ENCODE peak calls at places on chromosomes 11 and 22, in seven cellular contexts. H is psoas muscle, Q is MM.1S, J is ovary, W is lower leg skin, P is endothelial cell, M is transverse colon. R is an unnamed sample.

GRCh38 chr22:23750744-23751440 is at the start of gene ZNF70:
- DNase-seq in H (peak), Q (peak), J (peak), W (peak), P (peak), M (peak), R (peak)

GRCh38 chr22:49849161-49850020 is 4.3 kb upstream of the ZBED4 start:
- DNase-seq in H (no peak), Q (no peak), J (no peak), W (no peak), P (no peak), M (no peak), R (no peak)

GRCh38 chr11:115665345-115665901 is 161.2 kb upstream of the CADM1 start:
- DNase-seq in H (no peak), Q (no peak), J (no peak), W (no peak), P (no peak), M (no peak), R (no peak)

GRCh38 chr11:19751055-19751454 is 38.4 kb downstream of the NAV2 start:
- DNase-seq in H (no peak), Q (no peak), J (no peak), W (no peak), P (no peak), M (no peak), R (no peak)

GRCh38 chr11:124867700-124868099 is 2.5 kb downstream of the ROBO3 start:
- DNase-seq in H (no peak), Q (peak), J (peak), W (peak), P (no peak), M (no peak), R (no peak)

GRCh38 chr11:62129610-62130497 is 6.0 kb downstream of the INCENP start:
- DNase-seq in H (no peak), Q (no peak), J (no peak), W (peak), P (no peak), M (no peak), R (no peak)

GRCh38 chr11:3614742-3615171 is 27.0 kb downstream of the ART5 start:
- DNase-seq in H (peak), Q (peak), J (no peak), W (peak), P (no peak), M (peak), R (no peak)

GRCh38 chr11:62202910-62203309 is 5.6 kb upstream of the SCGB2A1 start:
- DNase-seq in H (no peak), Q (no peak), J (no peak), W (no peak), P (no peak), M (no peak), R (no peak)

GRCh38 chr11:80417681-80418080 is 976.9 kb upstream of the TENM4 start:
- DNase-seq in H (no peak), Q (no peak), J (no peak), W (no peak), P (no peak), M (no peak), R (no peak)

GRCh38 chr11:14148653-14149273 is 186.2 kb downstream of the SPON1 start:
- DNase-seq in H (no peak), Q (peak), J (no peak), W (no peak), P (no peak), M (no peak), R (no peak)
- TF ChIP-seq CTCF in H (peak), Q (peak), J (peak), W (no peak), P (peak), M (peak), R (no peak)

DNA sequence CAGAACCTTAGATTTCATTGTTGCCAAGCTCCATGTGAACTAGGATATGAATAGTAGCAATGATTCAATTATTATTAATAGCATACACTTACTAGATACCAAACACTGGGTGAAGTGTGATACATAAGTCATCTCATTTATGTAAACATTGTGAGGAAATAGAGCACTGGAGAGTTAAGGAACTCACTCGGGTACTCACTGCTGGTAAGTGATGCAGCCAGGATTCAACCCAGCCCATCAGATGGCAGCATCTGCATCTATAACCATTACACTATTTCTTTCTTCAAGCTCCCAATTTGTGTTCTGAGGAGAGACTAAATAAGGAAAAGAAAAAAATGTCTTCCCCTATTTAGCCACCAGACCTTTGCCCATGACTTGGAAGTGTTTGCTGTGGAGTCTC is 10.2 kb upstream of the ALG8 start:
- DNase-seq in H (no peak), Q (no peak), J (peak), W (no peak), P (no peak), M (no peak), R (no peak)
- TF ChIP-seq CTCF in H (peak), Q (no peak), J (peak), W (no peak), P (no peak), M (no peak), R (no peak)

DNA sequence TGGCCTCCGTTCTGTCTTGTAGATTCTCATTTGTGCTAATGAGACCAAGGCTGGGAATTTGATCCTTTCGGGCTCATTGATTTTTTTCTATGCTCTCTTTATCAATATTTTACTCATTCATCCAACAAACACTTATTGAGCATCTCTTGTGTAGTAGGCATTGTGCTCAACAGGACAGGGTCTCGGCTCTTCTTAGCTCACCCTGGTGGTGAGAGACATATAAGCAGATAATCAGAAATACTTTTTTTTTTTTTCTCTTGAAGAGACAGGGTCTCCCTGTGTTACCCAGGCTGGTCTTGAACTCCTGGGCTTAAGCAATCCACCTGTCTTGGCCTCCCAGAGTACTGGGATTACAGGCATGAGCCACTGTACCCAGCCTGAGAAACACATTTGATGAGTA is 48.0 kb upstream of the SLC5A1 start:
- DNase-seq in H (no peak), Q (no peak), J (no peak), W (no peak), P (no peak), M (no peak), R (no peak)
- TF ChIP-seq CTCF in H (no peak), Q (no peak), J (no peak), W (no peak), P (peak), M (no peak), R (no peak)

GRCh38 chr22:19523240-19524169 is 705 bp downstream of the CLDN5 start:
- DNase-seq in H (no peak), Q (no peak), J (no peak), W (no peak), P (peak), M (no peak), R (no peak)
- TF ChIP-seq CTCF in H (no peak), Q (no peak), J (no peak), W (no peak), P (no peak), M (no peak), R (no peak)

DNA sequence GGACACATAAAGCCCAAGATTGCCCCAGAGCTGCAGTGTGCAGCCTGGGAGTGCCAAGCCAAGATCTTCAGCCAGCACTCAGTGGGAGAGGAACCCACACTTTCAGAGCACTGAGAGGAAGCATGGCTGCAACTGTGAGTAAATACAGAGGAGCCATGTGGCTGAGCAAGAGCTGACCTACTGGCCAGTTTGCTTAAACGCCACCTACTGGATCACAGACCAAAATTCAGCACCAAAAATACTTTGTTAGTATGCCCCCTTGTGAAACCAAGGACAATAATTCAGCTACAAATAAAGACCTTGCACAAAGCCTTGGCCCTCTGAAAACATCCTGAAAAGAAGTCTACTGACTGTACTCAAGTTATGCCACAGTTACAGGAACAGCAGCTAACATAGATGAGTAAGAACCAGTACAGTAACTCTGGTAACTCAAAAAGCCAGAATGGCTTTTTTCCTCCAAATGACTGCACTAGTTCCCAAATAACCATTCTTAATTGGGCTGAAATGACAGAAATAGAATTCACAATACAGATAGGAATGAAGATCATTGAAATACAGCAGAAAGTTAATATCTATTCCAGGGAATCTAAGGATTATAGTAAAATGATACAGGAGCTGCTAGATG is 10.1 kb upstream of the OR4A15 start:
- DNase-seq in H (no peak), Q (peak), J (no peak), W (no peak), P (no peak), M (no peak), R (no peak)
- TF ChIP-seq CTCF in H (no peak), Q (peak), J (no peak), W (no peak), P (no peak), M (no peak), R (no peak)

GRCh38 chr11:25970726-25971508 is 361.0 kb upstream of the ANO3 start:
- DNase-seq in H (no peak), Q (no peak), J (no peak), W (no peak), P (no peak), M (no peak), R (no peak)
- TF ChIP-seq CTCF in H (no peak), Q (peak), J (no peak), W (no peak), P (peak), M (no peak), R (no peak)

DNA sequence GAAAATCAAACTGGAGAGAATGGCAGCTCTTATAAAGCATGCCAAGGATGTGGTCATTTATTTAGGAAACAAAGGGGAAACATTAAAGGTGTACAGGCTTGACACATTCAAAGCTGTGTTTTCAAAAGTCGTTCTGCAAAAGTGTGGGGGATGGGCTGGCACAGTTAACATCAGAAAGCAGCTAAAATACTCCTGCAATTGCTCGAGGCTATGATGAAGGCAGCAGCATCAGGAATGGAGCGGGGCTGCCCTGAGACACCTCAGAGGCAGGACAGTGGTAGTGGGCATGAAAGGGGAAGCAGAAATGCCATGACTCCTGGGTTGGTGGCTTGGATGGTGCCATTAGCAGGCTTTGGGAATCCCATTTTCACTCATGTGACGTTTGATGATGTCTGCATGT is 701 bp downstream of the NCAPD3 start:
- DNase-seq in H (no peak), Q (no peak), J (no peak), W (no peak), P (no peak), M (no peak), R (no peak)
- TF ChIP-seq CTCF in H (no peak), Q (no peak), J (no peak), W (no peak), P (no peak), M (no peak), R (no peak)

R was measured in omental fat pad.